ENCODE peak calls at places on chromosomes 6 and 20, in ten cellular contexts. One of them, this sample, is unnamed.
A peak's percentile ranks its signal among the peaks of the same experiment; 100 is the strongest.

GRCh38 chr20:41635158-41635557 is 17.0 kb upstream of the CHD6 start:
- DNase-seq in endothelial cell: no peak
- DNase-seq in activated B cell treated with CpG ODN at 0.5 μM for 24 hours: no peak
- DNase-seq in mesothelial cell of epicardium: no peak
- DNase-seq in fibroblast of pulmonary artery: no peak
- DNase-seq in AG09309: no peak
- DNase-seq in fibroblast of lung: no peak
- DNase-seq in Calu3: no peak
- DNase-seq in CD4-positive, alpha-beta T cell: no peak
- DNase-seq in A549: no peak
- DNase-seq in this sample: no peak

GRCh38 chr6:100612101-100612500 is 147.4 kb upstream of the SIM1 start:
- DNase-seq in AG09309: no peak
- DNase-seq in fibroblast of lung: no peak
- DNase-seq in endothelial cell: no peak
- DNase-seq in activated B cell treated with CpG ODN at 0.5 μM for 24 hours: no peak
- DNase-seq in CD4-positive, alpha-beta T cell: no peak
- DNase-seq in mesothelial cell of epicardium: no peak
- DNase-seq in Calu3: no peak
- DNase-seq in fibroblast of pulmonary artery: no peak
- DNase-seq in A549: no peak
- DNase-seq in this sample: no peak

GRCh38 chr20:38291582-38291918 is 12.4 kb upstream of the BPI start:
- DNase-seq in Calu3: no peak
- DNase-seq in fibroblast of lung: no peak
- DNase-seq in activated B cell treated with CpG ODN at 0.5 μM for 24 hours: no peak
- DNase-seq in mesothelial cell of epicardium: no peak
- DNase-seq in AG09309: no peak
- DNase-seq in A549: no peak
- DNase-seq in CD4-positive, alpha-beta T cell: no peak
- DNase-seq in endothelial cell: no peak
- DNase-seq in fibroblast of pulmonary artery: no peak
- DNase-seq in this sample: no peak

GRCh38 chr6:116410945-116411623 is 40.3 kb downstream of the DSE start:
- DNase-seq in endothelial cell: no peak
- DNase-seq in A549: no peak
- DNase-seq in AG09309: no peak
- DNase-seq in Calu3: no peak
- DNase-seq in fibroblast of pulmonary artery: peak; percentile 65
- DNase-seq in CD4-positive, alpha-beta T cell: no peak
- DNase-seq in fibroblast of lung: peak; percentile 72
- DNase-seq in activated B cell treated with CpG ODN at 0.5 μM for 24 hours: no peak
- DNase-seq in mesothelial cell of epicardium: no peak
- DNase-seq in this sample: no peak

GRCh38 chr6:20447581-20448132 is 46.0 kb downstream of the E2F3 start:
- DNase-seq in fibroblast of lung: no peak
- DNase-seq in mesothelial cell of epicardium: no peak
- DNase-seq in endothelial cell: no peak
- DNase-seq in CD4-positive, alpha-beta T cell: no peak
- DNase-seq in activated B cell treated with CpG ODN at 0.5 μM for 24 hours: no peak
- DNase-seq in AG09309: no peak
- DNase-seq in A549: no peak
- DNase-seq in fibroblast of pulmonary artery: peak; percentile 34
- DNase-seq in Calu3: no peak
- DNase-seq in this sample: no peak

GRCh38 chr6:100665041-100665380 is 200.3 kb upstream of the SIM1 start:
- DNase-seq in fibroblast of pulmonary artery: no peak
- DNase-seq in CD4-positive, alpha-beta T cell: no peak
- DNase-seq in fibroblast of lung: no peak
- DNase-seq in Calu3: no peak
- DNase-seq in A549: no peak
- DNase-seq in endothelial cell: no peak
- DNase-seq in mesothelial cell of epicardium: no peak
- DNase-seq in AG09309: no peak
- DNase-seq in activated B cell treated with CpG ODN at 0.5 μM for 24 hours: no peak
- DNase-seq in this sample: no peak

GRCh38 chr20:1805816-1806215 is 89.4 kb upstream of the SIRPA start:
- DNase-seq in fibroblast of pulmonary artery: no peak
- DNase-seq in fibroblast of lung: no peak
- DNase-seq in Calu3: no peak
- DNase-seq in activated B cell treated with CpG ODN at 0.5 μM for 24 hours: no peak
- DNase-seq in mesothelial cell of epicardium: no peak
- DNase-seq in endothelial cell: no peak
- DNase-seq in CD4-positive, alpha-beta T cell: no peak
- DNase-seq in A549: no peak
- DNase-seq in AG09309: no peak
- DNase-seq in this sample: no peak

GRCh38 chr6:158211273-158212055 is 43.3 kb downstream of the GTF2H5 start:
- DNase-seq in Calu3: no peak
- DNase-seq in activated B cell treated with CpG ODN at 0.5 μM for 24 hours: no peak
- DNase-seq in A549: no peak
- DNase-seq in CD4-positive, alpha-beta T cell: no peak
- DNase-seq in fibroblast of pulmonary artery: peak; percentile 39
- DNase-seq in endothelial cell: no peak
- DNase-seq in mesothelial cell of epicardium: no peak
- DNase-seq in AG09309: no peak
- DNase-seq in fibroblast of lung: peak; percentile 47
- DNase-seq in this sample: no peak

GRCh38 chr6:7086488-7086887 is 21.3 kb upstream of the RREB1 start:
- DNase-seq in AG09309: no peak
- DNase-seq in A549: no peak
- DNase-seq in CD4-positive, alpha-beta T cell: no peak
- DNase-seq in Calu3: no peak
- DNase-seq in endothelial cell: no peak
- DNase-seq in activated B cell treated with CpG ODN at 0.5 μM for 24 hours: peak; percentile 35
- DNase-seq in fibroblast of lung: peak; percentile 29
- DNase-seq in mesothelial cell of epicardium: no peak
- DNase-seq in fibroblast of pulmonary artery: peak; percentile 26
- DNase-seq in this sample: peak; percentile 56

GRCh38 chr6:43623880-43624785 is 4.9 kb downstream of the GTPBP2 start:
- DNase-seq in activated B cell treated with CpG ODN at 0.5 μM for 24 hours: no peak
- DNase-seq in Calu3: no peak
- DNase-seq in AG09309: no peak
- DNase-seq in CD4-positive, alpha-beta T cell: no peak
- DNase-seq in endothelial cell: no peak
- DNase-seq in mesothelial cell of epicardium: no peak
- DNase-seq in fibroblast of lung: no peak
- DNase-seq in A549: no peak
- DNase-seq in fibroblast of pulmonary artery: no peak
- DNase-seq in this sample: no peak

GRCh38 chr6:29661071-29661470 is 4.2 kb downstream of the MOG start:
- DNase-seq in fibroblast of pulmonary artery: no peak
- DNase-seq in fibroblast of lung: no peak
- DNase-seq in endothelial cell: no peak
- DNase-seq in Calu3: no peak
- DNase-seq in activated B cell treated with CpG ODN at 0.5 μM for 24 hours: no peak
- DNase-seq in CD4-positive, alpha-beta T cell: no peak
- DNase-seq in AG09309: no peak
- DNase-seq in mesothelial cell of epicardium: no peak
- DNase-seq in A549: no peak
- DNase-seq in this sample: no peak

GRCh38 chr6:79249136-79249535 is 14.7 kb upstream of the HMGN3 start:
- DNase-seq in fibroblast of pulmonary artery: no peak
- DNase-seq in fibroblast of lung: no peak
- DNase-seq in Calu3: no peak
- DNase-seq in endothelial cell: no peak
- DNase-seq in activated B cell treated with CpG ODN at 0.5 μM for 24 hours: no peak
- DNase-seq in CD4-positive, alpha-beta T cell: no peak
- DNase-seq in mesothelial cell of epicardium: no peak
- DNase-seq in A549: no peak
- DNase-seq in AG09309: no peak
- DNase-seq in this sample: no peak

GRCh38 chr6:79250559-79250958 is 16.1 kb upstream of the HMGN3 start:
- DNase-seq in AG09309: no peak
- DNase-seq in mesothelial cell of epicardium: no peak
- DNase-seq in endothelial cell: no peak
- DNase-seq in CD4-positive, alpha-beta T cell: no peak
- DNase-seq in activated B cell treated with CpG ODN at 0.5 μM for 24 hours: no peak
- DNase-seq in A549: no peak
- DNase-seq in Calu3: no peak
- DNase-seq in fibroblast of pulmonary artery: no peak
- DNase-seq in fibroblast of lung: no peak
- DNase-seq in this sample: no peak

GRCh38 chr6:79246891-79247290 is 12.4 kb upstream of the HMGN3 start:
- DNase-seq in Calu3: no peak
- DNase-seq in A549: no peak
- DNase-seq in endothelial cell: no peak
- DNase-seq in mesothelial cell of epicardium: no peak
- DNase-seq in activated B cell treated with CpG ODN at 0.5 μM for 24 hours: no peak
- DNase-seq in AG09309: no peak
- DNase-seq in fibroblast of pulmonary artery: no peak
- DNase-seq in CD4-positive, alpha-beta T cell: no peak
- DNase-seq in fibroblast of lung: no peak
- DNase-seq in this sample: no peak

DNA sequence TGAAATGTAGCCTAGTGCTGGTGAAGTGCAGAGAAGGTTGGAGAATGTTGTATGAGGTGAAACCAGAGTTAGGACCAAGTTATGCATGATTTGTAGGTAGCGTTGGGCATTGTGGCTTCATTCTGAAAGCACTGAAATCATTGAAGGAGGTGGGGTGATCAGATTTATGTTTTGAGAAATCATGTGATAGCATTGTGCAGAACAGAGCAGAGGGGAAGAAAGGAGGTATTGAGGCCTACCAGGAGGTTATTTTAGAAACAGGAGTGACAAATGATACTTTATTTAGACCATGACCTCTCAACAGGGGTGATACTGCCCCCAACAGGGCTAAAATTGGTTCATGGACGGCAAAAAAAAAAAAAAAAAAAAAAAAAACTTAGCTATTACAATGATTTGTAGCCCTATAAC is 15.6 kb upstream of the HMGN3 start:
- DNase-seq in fibroblast of lung: no peak
- DNase-seq in activated B cell treated with CpG ODN at 0.5 μM for 24 hours: no peak
- DNase-seq in fibroblast of pulmonary artery: no peak
- DNase-seq in Calu3: no peak
- DNase-seq in CD4-positive, alpha-beta T cell: no peak
- DNase-seq in A549: no peak
- DNase-seq in mesothelial cell of epicardium: no peak
- DNase-seq in endothelial cell: no peak
- DNase-seq in AG09309: no peak
- DNase-seq in this sample: no peak
- TF ChIP-seq CTCF in fibroblast of lung: no peak
- TF ChIP-seq CTCF in activated B cell treated with CpG ODN at 0.5 μM for 24 hours: no peak
- TF ChIP-seq CTCF in fibroblast of pulmonary artery: no peak
- TF ChIP-seq CTCF in Calu3: no peak
- TF ChIP-seq CTCF in CD4-positive, alpha-beta T cell: no peak
- TF ChIP-seq CTCF in A549: no peak
- TF ChIP-seq CTCF in mesothelial cell of epicardium: no peak
- TF ChIP-seq CTCF in endothelial cell: peak; percentile 30
- TF ChIP-seq CTCF in AG09309: no peak
- TF ChIP-seq CTCF in this sample: no peak

GRCh38 chr20:48419173-48419572 is 408.6 kb downstream of the PREX1 start:
- DNase-seq in mesothelial cell of epicardium: no peak
- DNase-seq in Calu3: no peak
- DNase-seq in CD4-positive, alpha-beta T cell: no peak
- DNase-seq in A549: no peak
- DNase-seq in fibroblast of pulmonary artery: no peak
- DNase-seq in fibroblast of lung: no peak
- DNase-seq in AG09309: no peak
- DNase-seq in activated B cell treated with CpG ODN at 0.5 μM for 24 hours: no peak
- DNase-seq in endothelial cell: no peak
- DNase-seq in this sample: no peak

GRCh38 chr20:48425776-48426175 is 402.0 kb downstream of the PREX1 start:
- DNase-seq in Calu3: no peak
- DNase-seq in fibroblast of pulmonary artery: no peak
- DNase-seq in activated B cell treated with CpG ODN at 0.5 μM for 24 hours: no peak
- DNase-seq in AG09309: no peak
- DNase-seq in mesothelial cell of epicardium: no peak
- DNase-seq in A549: no peak
- DNase-seq in endothelial cell: no peak
- DNase-seq in CD4-positive, alpha-beta T cell: no peak
- DNase-seq in fibroblast of lung: no peak
- DNase-seq in this sample: no peak

GRCh38 chr20:48416002-48416401 is 411.8 kb downstream of the PREX1 start:
- DNase-seq in activated B cell treated with CpG ODN at 0.5 μM for 24 hours: no peak
- DNase-seq in AG09309: no peak
- DNase-seq in CD4-positive, alpha-beta T cell: no peak
- DNase-seq in endothelial cell: no peak
- DNase-seq in fibroblast of pulmonary artery: no peak
- DNase-seq in mesothelial cell of epicardium: no peak
- DNase-seq in Calu3: no peak
- DNase-seq in A549: no peak
- DNase-seq in fibroblast of lung: no peak
- DNase-seq in this sample: no peak

GRCh38 chr20:48422242-48422960 is 405.4 kb downstream of the PREX1 start:
- DNase-seq in endothelial cell: no peak
- DNase-seq in AG09309: no peak
- DNase-seq in Calu3: no peak
- DNase-seq in fibroblast of lung: no peak
- DNase-seq in A549: no peak
- DNase-seq in activated B cell treated with CpG ODN at 0.5 μM for 24 hours: no peak
- DNase-seq in CD4-positive, alpha-beta T cell: no peak
- DNase-seq in mesothelial cell of epicardium: no peak
- DNase-seq in fibroblast of pulmonary artery: no peak
- DNase-seq in this sample: no peak

GRCh38 chr20:48421547-48421946 is 406.3 kb downstream of the PREX1 start:
- DNase-seq in CD4-positive, alpha-beta T cell: no peak
- DNase-seq in fibroblast of pulmonary artery: no peak
- DNase-seq in AG09309: no peak
- DNase-seq in activated B cell treated with CpG ODN at 0.5 μM for 24 hours: no peak
- DNase-seq in mesothelial cell of epicardium: no peak
- DNase-seq in A549: no peak
- DNase-seq in fibroblast of lung: no peak
- DNase-seq in endothelial cell: no peak
- DNase-seq in Calu3: peak; percentile 64
- DNase-seq in this sample: no peak
- TF ChIP-seq CTCF in CD4-positive, alpha-beta T cell: no peak
- TF ChIP-seq CTCF in fibroblast of pulmonary artery: no peak
- TF ChIP-seq CTCF in AG09309: no peak
- TF ChIP-seq CTCF in activated B cell treated with CpG ODN at 0.5 μM for 24 hours: no peak
- TF ChIP-seq CTCF in mesothelial cell of epicardium: no peak
- TF ChIP-seq CTCF in A549: peak; percentile 19
- TF ChIP-seq CTCF in fibroblast of lung: no peak
- TF ChIP-seq CTCF in endothelial cell: no peak
- TF ChIP-seq CTCF in Calu3: peak; percentile 56
- TF ChIP-seq CTCF in this sample: no peak

GRCh38 chr6:63307581-63308246 is 12.1 kb downstream of the LGSN start:
- DNase-seq in AG09309: peak; percentile 20
- DNase-seq in A549: peak; percentile 39
- DNase-seq in activated B cell treated with CpG ODN at 0.5 μM for 24 hours: no peak
- DNase-seq in endothelial cell: peak; percentile 8
- DNase-seq in fibroblast of pulmonary artery: peak; percentile 70
- DNase-seq in mesothelial cell of epicardium: no peak
- DNase-seq in fibroblast of lung: peak; percentile 11
- DNase-seq in Calu3: peak; percentile 54
- DNase-seq in CD4-positive, alpha-beta T cell: no peak
- DNase-seq in this sample: no peak
- TF ChIP-seq CTCF in AG09309: peak; percentile 61
- TF ChIP-seq CTCF in A549: peak; percentile 53
- TF ChIP-seq CTCF in activated B cell treated with CpG ODN at 0.5 μM for 24 hours: no peak
- TF ChIP-seq CTCF in endothelial cell: no peak
- TF ChIP-seq CTCF in fibroblast of pulmonary artery: peak; percentile 65
- TF ChIP-seq CTCF in mesothelial cell of epicardium: no peak
- TF ChIP-seq CTCF in fibroblast of lung: peak; percentile 55
- TF ChIP-seq CTCF in Calu3: peak; percentile 44
- TF ChIP-seq CTCF in CD4-positive, alpha-beta T cell: no peak
- TF ChIP-seq CTCF in this sample: peak; percentile 35

DNA sequence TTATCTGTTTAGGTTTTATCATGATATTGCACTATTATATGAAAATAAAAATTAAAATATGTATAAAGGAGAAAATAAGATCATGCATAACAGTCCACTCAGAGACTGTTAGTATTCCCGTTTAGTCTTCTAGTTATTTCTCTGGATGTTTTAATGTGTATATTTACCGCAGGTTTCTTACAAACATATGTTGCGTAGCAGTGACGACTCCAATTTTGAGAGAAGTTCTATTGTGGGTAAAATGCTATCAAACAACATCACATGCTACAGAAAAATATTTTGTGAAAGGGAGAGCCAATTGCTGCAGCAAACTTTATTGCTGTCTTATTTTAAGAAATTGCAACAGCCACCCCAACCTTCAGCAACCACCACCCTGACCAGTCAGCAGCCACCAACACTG is 72.4 kb upstream of the NXT1 start:
- DNase-seq in AG09309: no peak
- DNase-seq in A549: no peak
- DNase-seq in Calu3: no peak
- DNase-seq in fibroblast of lung: no peak
- DNase-seq in activated B cell treated with CpG ODN at 0.5 μM for 24 hours: no peak
- DNase-seq in CD4-positive, alpha-beta T cell: no peak
- DNase-seq in mesothelial cell of epicardium: no peak
- DNase-seq in endothelial cell: no peak
- DNase-seq in fibroblast of pulmonary artery: no peak
- DNase-seq in this sample: no peak
- TF ChIP-seq CTCF in AG09309: no peak
- TF ChIP-seq CTCF in A549: no peak
- TF ChIP-seq CTCF in Calu3: no peak
- TF ChIP-seq CTCF in fibroblast of lung: no peak
- TF ChIP-seq CTCF in activated B cell treated with CpG ODN at 0.5 μM for 24 hours: no peak
- TF ChIP-seq CTCF in CD4-positive, alpha-beta T cell: no peak
- TF ChIP-seq CTCF in mesothelial cell of epicardium: no peak
- TF ChIP-seq CTCF in endothelial cell: no peak
- TF ChIP-seq CTCF in fibroblast of pulmonary artery: no peak
- TF ChIP-seq CTCF in this sample: no peak

This sample was measured in CD14-positive monocyte.